ENCODE peak calls at places on chromosomes 11 and 22, in six cellular contexts. One of them, this sample, is unnamed.

GRCh38 chr11:113141010-113141409 is 173.4 kb upstream of the TTC12 start:
- DNase-seq in IMR-90: no peak
- DNase-seq in AG04450: no peak
- DNase-seq in astrocyte of the cerebellum: no peak
- DNase-seq in body of pancreas: no peak
- DNase-seq in tibial artery: no peak
- DNase-seq in this sample: no peak

GRCh38 chr11:129394709-129395108 is 19.1 kb downstream of the BARX2 start:
- DNase-seq in body of pancreas: no peak
- DNase-seq in AG04450: no peak
- DNase-seq in astrocyte of the cerebellum: no peak
- DNase-seq in IMR-90: no peak
- DNase-seq in tibial artery: no peak
- DNase-seq in this sample: no peak

GRCh38 chr11:106172389-106172991 is 95.0 kb downstream of the AASDHPPT start:
- DNase-seq in AG04450: no peak
- DNase-seq in IMR-90: no peak
- DNase-seq in tibial artery: no peak
- DNase-seq in astrocyte of the cerebellum: no peak
- DNase-seq in body of pancreas: no peak
- DNase-seq in this sample: peak; percentile 40

GRCh38 chr11:108680267-108680666 is 15.4 kb downstream of the DDX10 start:
- DNase-seq in AG04450: peak; percentile 18
- DNase-seq in astrocyte of the cerebellum: no peak
- DNase-seq in IMR-90: peak; percentile 39
- DNase-seq in body of pancreas: no peak
- DNase-seq in tibial artery: no peak
- DNase-seq in this sample: no peak

GRCh38 chr11:36253238-36253637 is 36.0 kb downstream of the COMMD9 start:
- DNase-seq in IMR-90: no peak
- DNase-seq in astrocyte of the cerebellum: no peak
- DNase-seq in AG04450: no peak
- DNase-seq in body of pancreas: no peak
- DNase-seq in tibial artery: no peak
- DNase-seq in this sample: no peak

GRCh38 chr22:20531404-20532181 is 24.2 kb downstream of the MED15 start:
- DNase-seq in body of pancreas: no peak
- DNase-seq in tibial artery: peak; percentile 54
- DNase-seq in AG04450: no peak
- DNase-seq in IMR-90: peak; percentile 90
- DNase-seq in astrocyte of the cerebellum: no peak
- DNase-seq in this sample: no peak

GRCh38 chr22:22746963-22747933 is 102.8 kb downstream of the GGTLC2 start:
- DNase-seq in tibial artery: no peak
- DNase-seq in IMR-90: no peak
- DNase-seq in body of pancreas: no peak
- DNase-seq in astrocyte of the cerebellum: no peak
- DNase-seq in AG04450: no peak
- DNase-seq in this sample: no peak

GRCh38 chr11:117490911-117491310 is 163.3 kb downstream of the CEP164 start:
- DNase-seq in AG04450: no peak
- DNase-seq in astrocyte of the cerebellum: no peak
- DNase-seq in body of pancreas: no peak
- DNase-seq in tibial artery: no peak
- DNase-seq in IMR-90: no peak
- DNase-seq in this sample: no peak

GRCh38 chr22:49322861-49323622 is 504.6 kb downstream of the BRD1 start:
- DNase-seq in AG04450: no peak
- DNase-seq in body of pancreas: no peak
- DNase-seq in astrocyte of the cerebellum: no peak
- DNase-seq in tibial artery: no peak
- DNase-seq in IMR-90: no peak
- DNase-seq in this sample: no peak

GRCh38 chr22:41968601-41969000 is 642 bp upstream of the SEPTIN3 start:
- DNase-seq in astrocyte of the cerebellum: no peak
- DNase-seq in IMR-90: peak; percentile 42
- DNase-seq in body of pancreas: no peak
- DNase-seq in tibial artery: no peak
- DNase-seq in AG04450: no peak
- DNase-seq in this sample: no peak

DNA sequence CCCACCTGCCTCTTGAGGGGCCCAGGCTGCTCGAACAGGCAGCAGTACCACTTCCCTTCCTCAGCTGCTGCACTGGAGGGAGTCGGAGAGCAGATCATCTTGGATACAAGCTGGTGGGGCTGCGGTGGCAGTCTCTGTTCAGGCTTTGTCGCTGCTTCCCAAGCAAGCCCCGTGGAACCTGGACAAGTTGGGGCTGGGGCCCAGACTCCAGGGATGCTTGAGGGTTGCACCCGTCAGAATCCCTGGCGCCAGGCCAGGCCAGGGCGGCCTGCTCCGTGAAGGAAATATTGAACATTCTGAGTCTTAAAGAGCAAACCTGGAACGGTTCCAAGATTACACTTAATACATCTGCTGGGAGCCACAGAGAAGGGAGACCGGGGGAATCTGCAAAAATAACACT is 310.1 kb upstream of the SORL1-AS1 start:
- DNase-seq in astrocyte of the cerebellum: peak; percentile 36
- DNase-seq in AG04450: no peak
- DNase-seq in IMR-90: peak; percentile 52
- DNase-seq in tibial artery: no peak
- DNase-seq in body of pancreas: no peak
- DNase-seq in this sample: no peak
- TF ChIP-seq CTCF in astrocyte of the cerebellum: no peak
- TF ChIP-seq CTCF in AG04450: peak; percentile 18
- TF ChIP-seq CTCF in IMR-90: no peak
- TF ChIP-seq CTCF in tibial artery: no peak
- TF ChIP-seq CTCF in body of pancreas: no peak
- TF ChIP-seq CTCF in this sample: no peak

DNA sequence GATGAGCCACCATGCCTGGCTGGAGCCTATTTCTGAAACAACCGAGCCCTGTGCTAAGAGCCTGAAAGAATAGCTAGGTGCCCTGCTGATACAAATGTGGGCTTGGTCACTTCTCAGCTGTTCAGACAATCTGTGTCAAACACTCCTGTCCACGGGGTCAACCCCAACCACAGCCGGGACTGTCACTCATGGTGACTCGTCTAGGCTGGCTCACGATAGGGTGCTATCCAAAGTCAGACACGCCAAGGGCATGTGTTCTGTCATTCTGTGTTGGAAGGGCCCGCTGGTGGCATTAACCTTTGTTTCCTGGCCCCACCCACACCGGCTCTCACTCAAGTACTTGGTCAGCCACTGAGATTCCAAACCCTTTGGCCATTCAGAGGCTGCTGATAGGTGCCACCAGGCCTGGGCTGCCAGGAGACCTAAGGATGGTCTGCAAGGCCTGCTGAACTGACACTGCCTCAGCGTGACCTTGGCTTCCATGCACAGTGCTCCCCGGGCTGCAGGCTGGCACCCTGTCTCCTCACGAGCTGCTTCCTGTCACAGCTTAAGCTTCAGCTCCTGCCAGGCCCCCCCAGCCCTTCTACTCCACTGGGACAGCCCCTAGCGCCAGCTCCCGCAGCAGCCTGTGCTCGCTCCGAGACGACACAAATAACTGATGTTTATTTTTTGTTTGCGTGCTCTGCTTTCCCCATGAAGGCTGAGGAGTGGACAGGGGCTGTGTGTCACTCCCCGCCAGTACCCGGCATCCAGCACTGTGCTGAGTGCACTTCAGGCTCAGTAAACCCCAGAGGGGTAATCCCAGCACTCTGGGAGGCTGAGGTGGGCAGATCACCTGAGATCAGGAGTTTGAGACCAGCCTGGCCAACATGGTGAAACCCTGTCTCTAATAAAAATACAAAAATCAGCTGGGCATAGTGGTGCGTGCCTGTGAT is 14.3 kb upstream of the CDC42BPG start:
- DNase-seq in body of pancreas: no peak
- DNase-seq in astrocyte of the cerebellum: no peak
- DNase-seq in IMR-90: no peak
- DNase-seq in tibial artery: no peak
- DNase-seq in AG04450: no peak
- DNase-seq in this sample: no peak
- H3K4me3 ChIP-seq in body of pancreas: no peak overlapping the region
- H3K4me3 ChIP-seq in astrocyte of the cerebellum: no peak overlapping the region
- H3K4me3 ChIP-seq in IMR-90: no peak overlapping the region
- H3K4me3 ChIP-seq in tibial artery: no peak overlapping the region
- H3K4me3 ChIP-seq in AG04450: no peak overlapping the region
- H3K4me3 ChIP-seq in this sample: no peak overlapping the region

GRCh38 chr11:77412814-77413213 is 61.1 kb downstream of the PAK1 start:
- DNase-seq in AG04450: no peak
- DNase-seq in astrocyte of the cerebellum: no peak
- DNase-seq in body of pancreas: no peak
- DNase-seq in IMR-90: no peak
- DNase-seq in tibial artery: no peak
- DNase-seq in this sample: no peak

GRCh38 chr11:77410076-77410827 is 63.6 kb downstream of the PAK1 start:
- DNase-seq in IMR-90: no peak
- DNase-seq in AG04450: no peak
- DNase-seq in body of pancreas: no peak
- DNase-seq in astrocyte of the cerebellum: no peak
- DNase-seq in tibial artery: no peak
- DNase-seq in this sample: no peak

GRCh38 chr11:77411238-77411637 is 62.7 kb downstream of the PAK1 start:
- DNase-seq in AG04450: no peak
- DNase-seq in IMR-90: peak; percentile 30
- DNase-seq in body of pancreas: peak; percentile 30
- DNase-seq in tibial artery: peak; percentile 34
- DNase-seq in astrocyte of the cerebellum: no peak
- DNase-seq in this sample: no peak

GRCh38 chr11:77413850-77414249 is 60.0 kb downstream of the PAK1 start:
- DNase-seq in IMR-90: no peak
- DNase-seq in body of pancreas: no peak
- DNase-seq in AG04450: no peak
- DNase-seq in astrocyte of the cerebellum: no peak
- DNase-seq in tibial artery: no peak
- DNase-seq in this sample: no peak

GRCh38 chr11:77411717-77412441 is 62.0 kb downstream of the PAK1 start:
- DNase-seq in tibial artery: peak; percentile 84
- DNase-seq in body of pancreas: peak; percentile 87
- DNase-seq in AG04450: peak; percentile 50
- DNase-seq in IMR-90: peak; percentile 82
- DNase-seq in astrocyte of the cerebellum: peak; percentile 60
- DNase-seq in this sample: peak; percentile 28
- TF ChIP-seq CTCF in tibial artery: no peak
- TF ChIP-seq CTCF in body of pancreas: no peak
- TF ChIP-seq CTCF in AG04450: no peak
- TF ChIP-seq CTCF in IMR-90: peak; percentile 20
- TF ChIP-seq CTCF in astrocyte of the cerebellum: no peak
- TF ChIP-seq CTCF in this sample: peak; percentile 7

DNA sequence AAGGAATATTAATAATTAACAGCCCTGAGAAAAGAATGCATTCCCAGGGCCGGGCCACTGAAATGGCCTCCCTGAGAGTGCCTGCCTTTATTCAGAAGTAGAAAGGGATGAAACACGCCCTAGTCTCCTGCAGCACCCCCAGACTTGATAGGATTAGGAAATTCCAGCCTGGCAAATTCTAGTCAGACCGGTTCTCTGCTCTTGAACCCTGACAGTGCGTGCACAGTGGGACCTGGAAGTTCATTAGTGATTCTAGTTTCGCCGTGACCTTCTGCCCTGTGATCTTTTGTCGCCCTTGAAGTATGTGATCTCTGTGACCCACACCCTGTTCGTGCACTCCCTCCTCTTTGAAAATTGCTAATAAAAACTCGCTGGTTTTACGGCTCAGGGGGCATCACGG is 2.1 kb upstream of the GSTP1 start:
- DNase-seq in astrocyte of the cerebellum: no peak
- DNase-seq in AG04450: no peak
- DNase-seq in tibial artery: no peak
- DNase-seq in body of pancreas: peak; percentile 68
- DNase-seq in IMR-90: no peak
- DNase-seq in this sample: no peak
- H3K4me3 ChIP-seq in astrocyte of the cerebellum: no peak overlapping the region
- H3K4me3 ChIP-seq in AG04450: no peak overlapping the region
- H3K4me3 ChIP-seq in tibial artery: no peak overlapping the region
- H3K4me3 ChIP-seq in body of pancreas: no peak overlapping the region
- H3K4me3 ChIP-seq in IMR-90: no peak overlapping the region
- H3K4me3 ChIP-seq in this sample: no peak overlapping the region